ENCODE peak calls at places on chromosome 3, in seven cellular contexts. S is cardiac muscle cell, E is choroid plexus epithelial cell, Q is omental fat pad, O is A673, C is breast epithelium, X is B cell. F is an unnamed sample.

GRCh38 chr3:53109822-53110771 is 20.1 kb downstream of the RFT1 start:
- DNase-seq in S (peak; percentile 95), E (peak; percentile 95), Q (no peak), O (peak; percentile 27), C (no peak), X (no peak), F (no peak)

GRCh38 chr3:173932624-173933023 is 535.1 kb downstream of the NLGN1 start:
- DNase-seq in S (peak; percentile 37), E (peak; percentile 56), Q (no peak), O (peak; percentile 79), C (no peak), X (no peak), F (no peak)

GRCh38 chr3:150603888-150604319 is 783 bp downstream of the SELENOT start:
- DNase-seq in S (no peak), E (no peak), Q (no peak), O (peak; percentile 48), C (no peak), X (no peak), F (no peak)

GRCh38 chr3:197882580-197882979 is 67.4 kb upstream of the RPL35A start:
- DNase-seq in S (no peak), E (no peak), Q (no peak), O (peak; percentile 50), C (no peak), X (no peak), F (no peak)

GRCh38 chr3:31546152-31546551 is 13.4 kb downstream of the STT3B start:
- DNase-seq in S (peak; percentile 48), E (peak; percentile 51), Q (no peak), O (no peak), C (no peak), X (no peak), F (no peak)

GRCh38 chr3:193648542-193649076 is 55.6 kb downstream of the OPA1 start:
- DNase-seq in S (no peak), E (no peak), Q (no peak), O (no peak), C (no peak), X (no peak), F (no peak)

GRCh38 chr3:58670506-58671125 is 4.0 kb upstream of the FAM3D start:
- DNase-seq in S (no peak), E (no peak), Q (no peak), O (no peak), C (no peak), X (no peak), F (no peak)

GRCh38 chr3:138441742-138442141 is 7.3 kb downstream of the ESYT3 start:
- DNase-seq in S (peak; percentile 53), E (no peak), Q (no peak), O (no peak), C (no peak), X (no peak), F (no peak)

GRCh38 chr3:141561426-141562034 is 74.7 kb downstream of the RASA2 start:
- DNase-seq in S (peak; percentile 86), E (peak; percentile 87), Q (no peak), O (peak; percentile 79), C (no peak), X (peak; percentile 55), F (no peak)

GRCh38 chr3:161920196-161920595 is 423.6 kb downstream of the OTOL1 start:
- DNase-seq in S (no peak), E (no peak), Q (no peak), O (no peak), C (no peak), X (no peak), F (no peak)

GRCh38 chr3:160180581-160181216 is 44.5 kb upstream of the C3orf80 start:
- DNase-seq in S (peak; percentile 60), E (peak; percentile 9), Q (no peak), O (peak; percentile 90), C (no peak), X (no peak), F (no peak)

GRCh38 chr3:157159037-157159761 is 748 bp downstream of the CCNL1 start:
- DNase-seq in S (peak; percentile 65), E (peak; percentile 45), Q (no peak), O (peak; percentile 73), C (peak; percentile 74), X (peak; percentile 72), F (peak; percentile 73)

GRCh38 chr3:61358364-61358763 is 107.1 kb upstream of the FHIT start:
- DNase-seq in S (peak; percentile 72), E (peak; percentile 1), Q (peak; percentile 24), O (no peak), C (no peak), X (no peak), F (no peak)

GRCh38 chr3:127665586-127665985 is 7.2 kb upstream of the ABTB1 start:
- DNase-seq in S (no peak), E (no peak), Q (no peak), O (no peak), C (no peak), X (no peak), F (no peak)

GRCh38 chr3:117308756-117309155 is 599.2 kb downstream of the TUSC7 start:
- DNase-seq in S (no peak), E (no peak), Q (no peak), O (peak; percentile 55), C (no peak), X (no peak), F (no peak)

GRCh38 chr3:129282727-129283327 is 4.2 kb downstream of the HMCES start:
- DNase-seq in S (peak; percentile 56), E (peak; percentile 62), Q (no peak), O (peak; percentile 46), C (no peak), X (peak; percentile 62), F (no peak)

GRCh38 chr3:40298075-40298474 is 11.4 kb upstream of the EIF1B start:
- DNase-seq in S (no peak), E (no peak), Q (no peak), O (no peak), C (no peak), X (no peak), F (no peak)

GRCh38 chr3:177196473-177197040 is 725 bp downstream of the TBL1XR1 start:
- DNase-seq in S (peak; percentile 72), E (peak; percentile 72), Q (no peak), O (peak; percentile 74), C (peak; percentile 57), X (no peak), F (peak; percentile 31)

GRCh38 chr3:143525408-143525807 is 322.9 kb downstream of the SLC9A9 start:
- DNase-seq in S (peak; percentile 73), E (peak; percentile 94), Q (no peak), O (no peak), C (no peak), X (no peak), F (no peak)

GRCh38 chr3:136957751-136958288 is at the start of gene IL20RB:
- DNase-seq in S (peak; percentile 76), E (peak; percentile 67), Q (no peak), O (peak; percentile 63), C (no peak), X (no peak), F (no peak)

GRCh38 chr3:32961189-32961715 is 9.8 kb downstream of the CCR4 start:
- DNase-seq in S (no peak), E (peak; percentile 26), Q (no peak), O (no peak), C (no peak), X (no peak), F (no peak)

GRCh38 chr3:126858887-126859286 is 124.0 kb upstream of the PLXNA1 start:
- DNase-seq in S (peak; percentile 79), E (peak; percentile 82), Q (no peak), O (peak; percentile 2), C (no peak), X (no peak), F (no peak)

GRCh38 chr3:152834354-152835310 is at the start of gene P2RY1:
- DNase-seq in S (peak; percentile 86), E (peak; percentile 68), Q (no peak), O (peak; percentile 92), C (peak; percentile 52), X (no peak), F (no peak)

GRCh38 chr3:121855555-121855954 is 20.5 kb downstream of the EAF2 start:
- DNase-seq in S (peak; percentile 20), E (peak; percentile 36), Q (no peak), O (peak; percentile 40), C (no peak), X (no peak), F (no peak)

GRCh38 chr3:30342319-30343060 is 263.9 kb upstream of the TGFBR2 start:
- DNase-seq in S (peak; percentile 92), E (peak; percentile 93), Q (no peak), O (peak; percentile 65), C (no peak), X (no peak), F (no peak)

GRCh38 chr3:131072845-131073244 is 46.2 kb downstream of the NEK11 start:
- DNase-seq in S (peak; percentile 89), E (peak; percentile 76), Q (no peak), O (peak; percentile 7), C (no peak), X (no peak), F (no peak)

GRCh38 chr3:15500107-15500724 is 21.3 kb downstream of the COLQ start:
- DNase-seq in S (no peak), E (peak; percentile 9), Q (no peak), O (no peak), C (no peak), X (no peak), F (no peak)

GRCh38 chr3:191813245-191813644 is 352.3 kb downstream of the PYDC2 start:
- DNase-seq in S (no peak), E (no peak), Q (no peak), O (no peak), C (no peak), X (no peak), F (no peak)

GRCh38 chr3:191804935-191805334 is 344.0 kb downstream of the PYDC2 start:
- DNase-seq in S (no peak), E (no peak), Q (no peak), O (no peak), C (no peak), X (no peak), F (no peak)

GRCh38 chr3:191809326-191809949 is 348.5 kb downstream of the PYDC2 start:
- DNase-seq in S (no peak), E (no peak), Q (no peak), O (peak; percentile 64), C (no peak), X (no peak), F (no peak)
- TF ChIP-seq CTCF in S (no peak), E (no peak), Q (no peak), O (peak; percentile 67), C (no peak), X (no peak), F (no peak)

GRCh38 chr3:114103858-114104257 is 47.3 kb downstream of the QTRT2 start:
- DNase-seq in S (no peak), E (no peak), Q (no peak), O (no peak), C (no peak), X (no peak), F (no peak)
- TF ChIP-seq CTCF in S (no peak), E (no peak), Q (no peak), O (no peak), C (no peak), X (no peak), F (no peak)

GRCh38 chr3:188440563-188440962 is 286.6 kb downstream of the LPP start:
- DNase-seq in S (no peak), E (no peak), Q (no peak), O (no peak), C (no peak), X (no peak), F (no peak)
- TF ChIP-seq CTCF in S (no peak), E (no peak), Q (no peak), O (no peak), C (no peak), X (no peak), F (no peak)

GRCh38 chr3:107428051-107428858 is 51.0 kb downstream of the CCDC54 start:
- DNase-seq in S (no peak), E (no peak), Q (no peak), O (no peak), C (no peak), X (no peak), F (no peak)
- TF ChIP-seq CTCF in S (no peak), E (no peak), Q (no peak), O (no peak), C (no peak), X (no peak), F (no peak)

F was measured in natural killer cell.